ENCODE peak calls at places on chromosomes 3 and 15, in ten cellular contexts. Y is stimulated activated CD4-positive, alpha-beta T cell treated with anti-CD3 and anti-CD28 coated beads, Interleukin-12 subunit alpha, Interleukin-12 subunit beta, amount 100 ng/mL, for 4 hours; R is D341Med; E is HuH-7; C is type B pancreatic cell; K is HCT116; G is kidney tubule cell; Z is activated T-helper 9 cell treated with anti-CD3 and anti-CD28 coated beads, Interleukin-2, amount 50 U/mL, for 16 hours; H is activated naive CD4-positive, alpha-beta T cell treated with anti-CD3 and anti-CD28 coated beads, Interleukin-2, amount 50 U/mL, for 16 hours; X is omental fat pad. S is an unnamed sample.

GRCh38 chr15:51334011-51334426 is 4.4 kb downstream of the CYP19A1 start:
- DNase-seq in Y (no peak), R (peak), E (no peak), C (no peak), K (no peak), G (no peak), Z (no peak), H (no peak), X (no peak), S (no peak)

GRCh38 chr3:160870327-160870726 is 114.3 kb downstream of the PPM1L start:
- DNase-seq in Y (no peak), R (no peak), E (no peak), C (no peak), K (no peak), G (no peak), Z (no peak), H (no peak), X (no peak), S (peak)

GRCh38 chr15:36392666-36393266 is 186.7 kb upstream of the CDIN1 start:
- DNase-seq in Y (no peak), R (no peak), E (no peak), C (no peak), K (no peak), G (no peak), Z (no peak), H (no peak), X (no peak), S (peak)

GRCh38 chr3:157130138-157130880 is 29.6 kb downstream of the CCNL1 start:
- DNase-seq in Y (peak), R (peak), E (peak), C (no peak), K (peak), G (peak), Z (peak), H (peak), X (peak), S (peak)

GRCh38 chr15:97947465-97948262 is 12.8 kb upstream of the ARRDC4 start:
- DNase-seq in Y (no peak), R (no peak), E (no peak), C (no peak), K (no peak), G (peak), Z (no peak), H (no peak), X (no peak), S (no peak)

GRCh38 chr15:80188293-80188692 is 35.5 kb downstream of the FAH start:
- DNase-seq in Y (no peak), R (no peak), E (no peak), C (no peak), K (no peak), G (no peak), Z (no peak), H (no peak), X (no peak), S (no peak)

GRCh38 chr3:124084398-124084881 is 92.5 kb upstream of the ROPN1 start:
- DNase-seq in Y (no peak), R (no peak), E (no peak), C (no peak), K (no peak), G (no peak), Z (no peak), H (no peak), X (no peak), S (no peak)

GRCh38 chr3:72907131-72907697 is 19.4 kb downstream of the GXYLT2 start:
- DNase-seq in Y (no peak), R (no peak), E (no peak), C (no peak), K (no peak), G (no peak), Z (no peak), H (no peak), X (no peak), S (no peak)

GRCh38 chr3:151837057-151837456 is 23.1 kb downstream of the AADAC start:
- DNase-seq in Y (no peak), R (no peak), E (no peak), C (no peak), K (peak), G (peak), Z (no peak), H (no peak), X (no peak), S (peak)

GRCh38 chr3:51935886-51936755 is 5.6 kb downstream of the RRP9 start:
- DNase-seq in Y (no peak), R (no peak), E (no peak), C (peak), K (no peak), G (no peak), Z (no peak), H (no peak), X (no peak), S (no peak)

GRCh38 chr15:51132384-51133139 is 37.9 kb upstream of the TNFAIP8L3 start:
- DNase-seq in Y (no peak), R (peak), E (peak), C (no peak), K (peak), G (peak), Z (no peak), H (no peak), X (no peak), S (peak)

GRCh38 chr3:126347543-126348161 is 9.6 kb downstream of the KLF15 start:
- DNase-seq in Y (no peak), R (no peak), E (no peak), C (no peak), K (no peak), G (no peak), Z (no peak), H (no peak), X (no peak), S (no peak)

GRCh38 chr3:141289228-141289772 is 57.7 kb downstream of the PXYLP1 start:
- DNase-seq in Y (no peak), R (no peak), E (no peak), C (no peak), K (no peak), G (peak), Z (no peak), H (no peak), X (no peak), S (no peak)

GRCh38 chr3:166282931-166283330 is 445.7 kb upstream of the BCHE start:
- DNase-seq in Y (no peak), R (no peak), E (no peak), C (no peak), K (no peak), G (peak), Z (no peak), H (no peak), X (no peak), S (no peak)

GRCh38 chr15:33200903-33201302 is 6.4 kb upstream of the FMN1 start:
- DNase-seq in Y (no peak), R (no peak), E (no peak), C (no peak), K (no peak), G (peak), Z (no peak), H (no peak), X (no peak), S (peak)

GRCh38 chr3:63279000-63279366 is 875 bp downstream of the SYNPR start:
- DNase-seq in Y (no peak), R (peak), E (no peak), C (no peak), K (no peak), G (no peak), Z (no peak), H (no peak), X (no peak), S (no peak)

GRCh38 chr3:70811880-70812279 is 499.4 kb upstream of the MDFIC2 start:
- DNase-seq in Y (no peak), R (no peak), E (no peak), C (no peak), K (no peak), G (peak), Z (no peak), H (no peak), X (no peak), S (no peak)

GRCh38 chr3:14524311-14524711 is 15.8 kb downstream of the GRIP2 start:
- DNase-seq in Y (no peak), R (no peak), E (no peak), C (no peak), K (no peak), G (peak), Z (no peak), H (no peak), X (no peak), S (no peak)

GRCh38 chr3:177150970-177151627 is 46.2 kb downstream of the TBL1XR1 start:
- DNase-seq in Y (no peak), R (peak), E (no peak), C (no peak), K (peak), G (peak), Z (no peak), H (no peak), X (no peak), S (peak)

GRCh38 chr15:61528590-61528929 is 299.5 kb upstream of the RORA start:
- DNase-seq in Y (no peak), R (no peak), E (no peak), C (no peak), K (no peak), G (no peak), Z (no peak), H (no peak), X (no peak), S (no peak)

GRCh38 chr3:134650431-134651346 is at the start of gene KY:
- DNase-seq in Y (no peak), R (peak), E (no peak), C (no peak), K (no peak), G (peak), Z (no peak), H (no peak), X (no peak), S (no peak)

GRCh38 chr3:129605593-129606521 is 619 bp downstream of the PLXND1 start:
- DNase-seq in Y (peak), R (peak), E (peak), C (no peak), K (no peak), G (peak), Z (peak), H (peak), X (no peak), S (no peak)

GRCh38 chr15:70826634-70827033 is 27.3 kb downstream of the LARP6 start:
- DNase-seq in Y (no peak), R (no peak), E (no peak), C (peak), K (peak), G (peak), Z (no peak), H (no peak), X (no peak), S (peak)

GRCh38 chr15:92693922-92694331 is 38.4 kb upstream of the FAM174B start:
- DNase-seq in Y (no peak), R (peak), E (peak), C (no peak), K (peak), G (peak), Z (no peak), H (no peak), X (no peak), S (no peak)

GRCh38 chr3:119160361-119160760 is 13.0 kb upstream of the UPK1B start:
- DNase-seq in Y (no peak), R (no peak), E (no peak), C (no peak), K (no peak), G (no peak), Z (no peak), H (no peak), X (no peak), S (no peak)

GRCh38 chr15:85941186-85941855 is 138.3 kb upstream of the AGBL1 start:
- DNase-seq in Y (no peak), R (no peak), E (no peak), C (no peak), K (no peak), G (peak), Z (no peak), H (no peak), X (no peak), S (no peak)

GRCh38 chr3:188170461-188171459 is 16.8 kb downstream of the LPP start:
- DNase-seq in Y (peak), R (no peak), E (no peak), C (no peak), K (no peak), G (peak), Z (peak), H (peak), X (no peak), S (peak)

GRCh38 chr3:88150371-88150770 is 612 bp downstream of the C3orf38 start:
- DNase-seq in Y (no peak), R (peak), E (no peak), C (no peak), K (no peak), G (peak), Z (peak), H (peak), X (no peak), S (no peak)

GRCh38 chr3:45796902-45797637 is 734 bp upstream of the SLC6A20 start:
- DNase-seq in Y (no peak), R (no peak), E (no peak), C (peak), K (no peak), G (no peak), Z (no peak), H (no peak), X (no peak), S (no peak)

GRCh38 chr3:40583691-40584090 is 58.9 kb downstream of the ZNF621 start:
- DNase-seq in Y (no peak), R (no peak), E (no peak), C (no peak), K (no peak), G (no peak), Z (no peak), H (no peak), X (no peak), S (no peak)

GRCh38 chr3:191239439-191240035 is 40.5 kb downstream of the OSTN start:
- DNase-seq in Y (no peak), R (no peak), E (no peak), C (no peak), K (no peak), G (no peak), Z (no peak), H (no peak), X (no peak), S (peak)

GRCh38 chr3:46954178-46954577 is 22.4 kb downstream of the CCDC12 start:
- DNase-seq in Y (no peak), R (no peak), E (no peak), C (no peak), K (no peak), G (no peak), Z (no peak), H (no peak), X (no peak), S (no peak)

GRCh38 chr15:27408428-27408827 is 437.4 kb downstream of the GABRG3 start:
- DNase-seq in Y (no peak), R (no peak), E (no peak), C (no peak), K (no peak), G (no peak), Z (no peak), H (no peak), X (no peak), S (no peak)